ENCODE peak calls at places on chromosomes 11 and 22, in four cellular contexts. I is K562, T is GM12878, C is HepG2. R is an unnamed sample.

GRCh38 chr11:100612766-100613165 is 74.3 kb upstream of the ARHGAP42 start:
- DNase-seq in I (no peak), C (no peak), T (peak; percentile 2), R (no peak)

GRCh38 chr11:120566176-120566575 is 54.6 kb downstream of the GRIK4 start:
- DNase-seq in T (no peak), I (no peak), C (no peak), R (no peak)

GRCh38 chr11:65488273-65489058 is 10.4 kb upstream of the MALAT1 start:
- DNase-seq in I (peak; percentile 41), C (no peak), T (no peak), R (no peak)

GRCh38 chr11:125315088-125315740 is 150.7 kb downstream of the PKNOX2 start:
- DNase-seq in I (no peak), C (no peak), T (no peak), R (no peak)

GRCh38 chr22:33803371-33803770 is 116.9 kb downstream of the LARGE1 start:
- DNase-seq in T (no peak), C (no peak), I (no peak), R (no peak)

GRCh38 chr11:48193876-48194275 is 22.7 kb upstream of the OR4B1 start:
- DNase-seq in C (no peak), T (no peak), I (no peak), R (no peak)

GRCh38 chr22:44272330-44272729 is 40.4 kb downstream of the SHISAL1 start:
- DNase-seq in I (no peak), T (no peak), C (no peak), R (no peak)

GRCh38 chr11:12853652-12854296 is 155.3 kb upstream of the RASSF10 start:
- DNase-seq in T (no peak), I (peak; percentile 90), C (no peak), R (no peak)

GRCh38 chr11:134647066-134647746 is 235.2 kb upstream of the B3GAT1 start:
- DNase-seq in I (no peak), T (no peak), C (no peak), R (no peak)

GRCh38 chr11:62883677-62884076 is 3.0 kb downstream of the SLC3A2 start:
- DNase-seq in T (no peak), I (no peak), C (no peak), R (no peak)

GRCh38 chr11:65945430-65945911 is at the start of gene TSGA10IP:
- DNase-seq in T (no peak), I (no peak), C (no peak), R (peak; percentile 84)

GRCh38 chr11:13316528-13316961 is 39.0 kb downstream of the BMAL1 start:
- DNase-seq in I (no peak), T (no peak), C (no peak), R (no peak)

GRCh38 chr11:63641727-63642126 is 27.5 kb upstream of the PLAAT3 start:
- DNase-seq in T (no peak), C (no peak), I (no peak), R (no peak)

GRCh38 chr11:11608783-11609232 is 13.0 kb downstream of the GALNT18 start:
- DNase-seq in C (no peak), I (no peak), T (no peak), R (no peak)

GRCh38 chr11:2668876-2669275 is 30.9 kb downstream of the KCNQ1OT1 start:
- DNase-seq in I (no peak), T (no peak), C (no peak), R (no peak)

GRCh38 chr11:67271548-67272284 is 5.4 kb downstream of the GRK2 start:
- DNase-seq in T (peak; percentile 39), I (no peak), C (no peak), R (peak; percentile 28)

GRCh38 chr11:115317428-115318185 is 186.6 kb downstream of the CADM1 start:
- DNase-seq in I (no peak), T (no peak), C (no peak), R (no peak)

GRCh38 chr11:34068098-34068497 is 16.6 kb downstream of the CAPRIN1 start:
- DNase-seq in I (no peak), T (no peak), C (no peak), R (no peak)

GRCh38 chr22:47784991-47785390 is 1022.5 kb downstream of the TBC1D22A start:
- DNase-seq in C (no peak), I (no peak), T (no peak), R (no peak)

GRCh38 chr22:40578171-40578570 is 58.3 kb downstream of the MRTFA start:
- DNase-seq in T (no peak), I (no peak), C (no peak), R (no peak)

GRCh38 chr11:119316729-119317591 is at the start of gene MCAM:
- DNase-seq in I (peak; percentile 74), C (peak; percentile 41), T (no peak), R (peak; percentile 48)

GRCh38 chr11:90845126-90845525 is 622.3 kb upstream of the CHORDC1 start:
- DNase-seq in C (no peak), T (no peak), I (no peak), R (no peak)

GRCh38 chr11:102530558-102530957 is at the start of gene MMP7:
- DNase-seq in I (no peak), T (no peak), C (no peak), R (no peak)

GRCh38 chr11:61971177-61972111 is 4.0 kb upstream of the FTH1 start:
- DNase-seq in I (peak; percentile 99), C (peak; percentile 99), T (peak; percentile 66), R (peak; percentile 98)

GRCh38 chr11:5753943-5754342 is at the start of gene OR52N4:
- DNase-seq in I (no peak), T (no peak), C (no peak), R (no peak)

GRCh38 chr11:68659158-68659921 is 25.0 kb upstream of the GAL start:
- DNase-seq in C (peak; percentile 55), I (peak; percentile 55), T (no peak), R (no peak)

GRCh38 chr11:129989437-129989836 is 13.2 kb downstream of the PRDM10 start:
- DNase-seq in T (no peak), I (no peak), C (no peak), R (no peak)

GRCh38 chr11:134037093-134037908 is 31.6 kb upstream of the JAM3 start:
- DNase-seq in I (peak; percentile 20), T (peak; percentile 7), C (no peak), R (peak; percentile 75)

GRCh38 chr22:47291565-47292495 is 529.4 kb downstream of the TBC1D22A start:
- DNase-seq in T (no peak), I (no peak), C (no peak), R (peak; percentile 2)

GRCh38 chr22:40509401-40510134 is 127.0 kb downstream of the MRTFA start:
- DNase-seq in C (no peak), I (no peak), T (no peak), R (no peak)

DNA sequence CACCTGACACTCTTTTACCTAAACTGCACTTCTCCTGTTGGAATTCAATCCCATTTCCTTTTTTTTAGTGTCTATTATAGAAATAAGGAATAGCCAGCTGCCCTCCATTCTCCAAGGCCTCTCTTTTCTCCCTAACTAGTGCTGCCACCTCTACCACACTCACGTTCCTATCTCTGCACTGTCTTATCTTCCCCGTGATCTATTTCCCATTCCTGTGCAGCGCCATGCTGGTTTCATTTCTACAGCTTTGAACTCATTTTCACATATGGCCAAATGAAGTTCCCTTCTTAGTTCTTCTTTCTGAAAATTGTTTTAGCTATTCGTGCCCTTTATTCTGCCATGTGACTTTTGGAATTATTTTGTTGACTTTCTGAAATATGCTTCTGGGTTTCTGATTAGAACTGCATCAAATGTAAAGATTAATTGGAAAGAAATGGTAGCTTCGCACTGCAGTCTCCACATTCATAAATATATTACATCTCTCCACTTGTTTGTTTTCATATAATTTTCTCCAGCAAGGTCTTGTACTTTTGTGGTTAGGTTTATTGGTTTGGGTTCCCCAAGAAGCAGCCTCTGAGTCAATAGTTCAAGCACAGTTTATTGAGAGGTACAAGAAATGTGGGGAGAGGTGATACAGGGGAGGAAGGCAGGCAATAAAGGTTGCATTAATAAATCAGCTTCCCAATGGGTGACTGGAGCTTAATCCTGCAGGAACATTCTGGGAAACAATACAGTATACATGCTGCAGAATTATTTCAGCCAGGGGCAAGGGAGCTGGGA is 43.7 kb upstream of the DRD2 start:
- DNase-seq in I (no peak), C (no peak), T (no peak), R (no peak)
- TF ChIP-seq CBFB in I (no peak), C (no peak), T (no peak), R (no peak)

GRCh38 chr22:22728382-22728781 is 84.0 kb downstream of the GGTLC2 start:
- DNase-seq in C (no peak), I (no peak), T (no peak), R (no peak)
- TF ChIP-seq CREM in C (no peak), I (no peak), T (no peak), R (no peak)

DNA sequence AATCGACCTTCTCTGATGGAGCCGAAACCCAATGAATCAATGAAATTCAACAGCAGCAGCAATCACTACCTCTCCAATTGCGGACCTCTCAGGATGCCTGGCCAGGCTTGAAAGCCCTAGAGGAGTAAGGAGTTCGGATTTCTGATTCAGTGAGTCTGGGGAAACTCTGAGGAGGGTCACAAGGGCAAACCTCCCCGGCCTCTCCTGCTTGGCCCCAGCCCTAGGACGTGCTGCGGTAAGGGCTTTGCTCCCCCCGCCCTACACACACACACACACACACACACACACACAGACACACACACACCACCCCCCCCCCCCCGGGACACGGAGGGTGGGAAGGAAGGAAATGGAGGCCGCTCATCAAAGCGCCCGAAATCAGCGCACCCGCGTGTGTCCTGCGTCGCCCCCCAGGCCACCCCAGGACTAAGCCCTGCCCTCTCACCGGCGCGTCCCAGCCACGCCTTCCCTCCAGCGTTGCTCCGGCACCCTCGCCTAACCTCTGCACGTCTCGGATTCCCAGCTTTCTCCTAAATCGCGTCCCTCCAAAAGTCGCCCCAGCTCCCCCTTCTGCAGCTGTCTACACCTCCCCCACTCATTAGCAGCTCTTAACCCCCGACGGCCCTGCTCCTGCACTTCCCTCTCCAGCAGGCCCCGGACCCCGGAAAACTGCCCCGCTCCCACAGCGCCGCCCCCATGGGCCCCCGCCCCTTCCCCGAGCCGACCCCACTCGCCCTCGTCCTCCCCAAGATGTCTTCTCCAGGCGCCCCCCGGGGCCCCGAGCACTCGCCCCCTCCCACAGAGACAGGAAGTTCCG is 680 bp downstream of the PACSIN2 start:
- DNase-seq in C (peak; percentile 32), I (peak; percentile 49), T (no peak), R (peak; percentile 65)
- TF ChIP-seq CBFB in C (no peak), I (no peak), T (no peak), R (no peak)

DNA sequence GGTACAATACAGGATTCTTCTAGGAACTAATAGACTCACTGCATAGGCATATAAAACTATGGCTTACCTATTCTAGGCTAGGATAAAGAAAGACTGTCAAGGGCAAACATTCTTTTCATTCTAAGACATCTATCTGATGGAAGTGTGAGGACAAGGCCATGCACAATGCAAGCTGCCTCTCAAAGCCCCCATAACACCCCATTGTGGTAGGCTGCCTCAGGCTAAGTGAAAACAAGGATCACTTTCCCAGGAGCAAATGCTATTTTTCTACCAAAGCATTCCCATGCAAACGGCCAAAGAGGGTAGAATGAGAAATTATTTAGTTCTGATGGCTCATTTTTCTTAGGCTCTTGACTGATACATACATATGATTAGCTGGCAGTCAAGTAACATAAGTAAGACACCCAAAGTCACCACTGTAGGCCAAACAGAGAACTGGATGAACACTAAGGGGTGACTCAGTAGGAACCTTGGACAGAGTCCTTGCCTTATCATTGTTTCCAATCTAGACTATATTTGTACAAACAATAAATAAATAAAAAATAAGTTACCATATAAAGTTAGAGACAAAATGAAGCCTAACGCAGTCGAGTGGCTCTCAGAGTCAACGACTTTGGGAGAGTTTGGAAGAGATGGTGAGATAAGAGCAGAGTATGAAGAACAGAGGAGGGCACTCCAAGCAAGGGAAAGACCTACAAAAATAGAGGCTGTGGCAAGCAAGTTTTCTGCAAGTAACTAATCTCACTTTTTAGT is 303.6 kb downstream of the SBF2 start:
- DNase-seq in I (no peak), T (no peak), C (peak; percentile 7), R (no peak)
- TF ChIP-seq CREM in I (no peak), T (no peak), C (no peak), R (no peak)

GRCh38 chr11:86719781-86720463 is 47.5 kb upstream of the ME3 start:
- DNase-seq in C (no peak), T (no peak), I (no peak), R (no peak)
- TF ChIP-seq CBFB in C (no peak), T (no peak), I (no peak), R (no peak)